ENCODE peak calls at places on chromosomes 13 and 19, in six cellular contexts. W is ascending aorta; F is effector memory CD4-positive, alpha-beta T cell; N is brain microvascular endothelial cell; P is CD4-positive, alpha-beta T cell; D is IMR-90. X is an unnamed sample.

GRCh38 chr13:110713981-110714797 is 689 bp downstream of the ING1 start:
- DNase-seq in W (peak; percentile 79), F (peak; percentile 72), N (peak; percentile 40), P (peak; percentile 75), D (peak; percentile 32), X (no peak)

GRCh38 chr19:43229315-43229714 is 23.9 kb upstream of the PSG4 start:
- DNase-seq in W (no peak), F (no peak), N (peak; percentile 25), P (no peak), D (peak; percentile 10), X (no peak)

GRCh38 chr19:5129691-5130090 is 160.8 kb downstream of the KDM4B start:
- DNase-seq in W (no peak), F (no peak), N (no peak), P (no peak), D (no peak), X (no peak)

GRCh38 chr13:89541091-89542030 is 1806.1 kb upstream of the MIR17HG start:
- DNase-seq in W (no peak), F (no peak), N (no peak), P (no peak), D (no peak), X (no peak)

GRCh38 chr19:31350033-31350692 is 927 bp upstream of the TSHZ3 start:
- DNase-seq in W (peak; percentile 70), F (no peak), N (no peak), P (no peak), D (no peak), X (no peak)

GRCh38 chr13:72760189-72760588 is 21.5 kb downstream of the DIS3 start:
- DNase-seq in W (no peak), F (no peak), N (no peak), P (no peak), D (no peak), X (no peak)

GRCh38 chr13:27967203-27967735 is 1.8 kb downstream of the CDX2 start:
- DNase-seq in W (no peak), F (no peak), N (no peak), P (no peak), D (no peak), X (no peak)

GRCh38 chr13:101757446-101758039 is 305.1 kb downstream of the ITGBL1 start:
- DNase-seq in W (no peak), F (no peak), N (no peak), P (no peak), D (peak; percentile 50), X (no peak)

GRCh38 chr19:29528350-29528945 is 2.7 kb downstream of the VSTM2B start:
- DNase-seq in W (no peak), F (no peak), N (peak; percentile 47), P (peak; percentile 20), D (peak; percentile 58), X (peak; percentile 3)

GRCh38 chr13:112112534-112113276 is 45.8 kb downstream of the SOX1 start:
- DNase-seq in W (no peak), F (no peak), N (no peak), P (no peak), D (no peak), X (no peak)

GRCh38 chr19:37932985-37933953 is 26.3 kb downstream of the SIPA1L3 start:
- DNase-seq in W (no peak), F (no peak), N (no peak), P (no peak), D (peak; percentile 61), X (no peak)

GRCh38 chr13:26707122-26708006 is 53.2 kb downstream of the GPR12 start:
- DNase-seq in W (no peak), F (no peak), N (peak; percentile 54), P (no peak), D (peak; percentile 58), X (no peak)

GRCh38 chr13:43730642-43731041 is 56.1 kb downstream of the ENOX1 start:
- DNase-seq in W (no peak), F (no peak), N (peak; percentile 36), P (no peak), D (peak; percentile 80), X (no peak)

GRCh38 chr19:6458695-6459355 is 767 bp downstream of the SLC25A23 start:
- DNase-seq in W (no peak), F (no peak), N (no peak), P (no peak), D (no peak), X (no peak)

GRCh38 chr13:46992383-46992952 is 95.6 kb upstream of the HTR2A start:
- DNase-seq in W (no peak), F (no peak), N (peak; percentile 14), P (no peak), D (no peak), X (no peak)

GRCh38 chr19:56193981-56194380 is 3.6 kb downstream of the ZSCAN5B start:
- DNase-seq in W (no peak), F (no peak), N (no peak), P (no peak), D (no peak), X (no peak)

GRCh38 chr13:112881656-112882554 is 87.1 kb upstream of the MCF2L start:
- DNase-seq in W (no peak), F (no peak), N (no peak), P (no peak), D (no peak), X (no peak)

GRCh38 chr19:8148088-8148409 is 1.3 kb downstream of the FBN3 start:
- DNase-seq in W (no peak), F (no peak), N (no peak), P (no peak), D (no peak), X (no peak)
- H3K27ac ChIP-seq in W (no peak overlapping the region), F (no peak overlapping the region), N (no peak overlapping the region), P (no peak overlapping the region), D (no peak overlapping the region), X (no peak overlapping the region)

GRCh38 chr19:18660051-18660910 is 23.2 kb upstream of the CRTC1 start:
- DNase-seq in W (peak; percentile 96), F (no peak), N (peak; percentile 78), P (no peak), D (peak; percentile 69), X (no peak)

GRCh38 chr19:18659281-18660050 is 22.6 kb downstream of the KLHL26 start:
- DNase-seq in W (peak; percentile 83), F (no peak), N (no peak), P (no peak), D (no peak), X (no peak)

GRCh38 chr19:18661346-18661745 is 22.1 kb upstream of the CRTC1 start:
- DNase-seq in W (no peak), F (no peak), N (no peak), P (no peak), D (no peak), X (no peak)

GRCh38 chr19:18662972-18663732 is 20.3 kb upstream of the CRTC1 start:
- DNase-seq in W (no peak), F (no peak), N (no peak), P (no peak), D (no peak), X (no peak)

DNA sequence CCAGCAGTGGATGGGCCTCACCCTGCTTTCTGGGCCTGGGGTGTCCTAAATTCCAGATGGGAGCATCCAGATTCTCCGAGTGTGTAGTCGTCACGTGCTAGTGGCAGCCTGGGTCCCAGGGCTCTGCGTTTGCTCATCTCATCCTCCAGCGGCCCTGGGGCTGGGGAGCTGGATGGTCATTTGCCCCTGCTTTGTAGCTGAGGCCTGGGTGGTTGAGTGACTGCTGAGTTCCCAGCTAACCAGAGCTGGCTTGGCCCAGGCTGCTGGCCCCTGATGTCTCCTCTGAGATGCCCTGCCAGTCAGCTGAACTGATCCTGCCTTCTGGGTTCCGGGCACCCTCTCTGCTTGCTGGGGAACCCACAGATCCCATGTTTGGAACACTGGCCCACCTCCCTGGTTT is 22.5 kb upstream of the CRTC1 start:
- DNase-seq in W (no peak), F (no peak), N (no peak), P (no peak), D (no peak), X (no peak)
- H3K27ac ChIP-seq in W (peak overlapping the region; percentile 95), F (no peak overlapping the region), N (peak overlapping the region; percentile 65), P (no peak overlapping the region), D (peak overlapping the region; percentile 56), X (no peak overlapping the region)

GRCh38 chr19:33302175-33302973 is at the start of gene CEBPA:
- DNase-seq in W (peak; percentile 83), F (peak; percentile 21), N (peak; percentile 35), P (peak; percentile 33), D (peak; percentile 72), X (no peak)

GRCh38 chr19:33300016-33300981 is 2.0 kb downstream of the CEBPA start:
- DNase-seq in W (peak; percentile 65), F (no peak), N (no peak), P (no peak), D (no peak), X (no peak)

GRCh38 chr19:33302974-33303790 is 848 bp upstream of the CEBPA start:
- DNase-seq in W (peak; percentile 73), F (no peak), N (peak; percentile 15), P (no peak), D (peak; percentile 41), X (no peak)

GRCh38 chr19:33301900-33302174 is 497 bp downstream of the CEBPA start:
- DNase-seq in W (no peak), F (no peak), N (no peak), P (no peak), D (no peak), X (no peak)

GRCh38 chr19:33301011-33301899 is 1.1 kb downstream of the CEBPA start:
- DNase-seq in W (peak; percentile 67), F (no peak), N (no peak), P (no peak), D (no peak), X (no peak)
- H3K27ac ChIP-seq in W (no peak overlapping the region), F (no peak overlapping the region), N (no peak overlapping the region), P (no peak overlapping the region), D (no peak overlapping the region), X (no peak overlapping the region)

DNA sequence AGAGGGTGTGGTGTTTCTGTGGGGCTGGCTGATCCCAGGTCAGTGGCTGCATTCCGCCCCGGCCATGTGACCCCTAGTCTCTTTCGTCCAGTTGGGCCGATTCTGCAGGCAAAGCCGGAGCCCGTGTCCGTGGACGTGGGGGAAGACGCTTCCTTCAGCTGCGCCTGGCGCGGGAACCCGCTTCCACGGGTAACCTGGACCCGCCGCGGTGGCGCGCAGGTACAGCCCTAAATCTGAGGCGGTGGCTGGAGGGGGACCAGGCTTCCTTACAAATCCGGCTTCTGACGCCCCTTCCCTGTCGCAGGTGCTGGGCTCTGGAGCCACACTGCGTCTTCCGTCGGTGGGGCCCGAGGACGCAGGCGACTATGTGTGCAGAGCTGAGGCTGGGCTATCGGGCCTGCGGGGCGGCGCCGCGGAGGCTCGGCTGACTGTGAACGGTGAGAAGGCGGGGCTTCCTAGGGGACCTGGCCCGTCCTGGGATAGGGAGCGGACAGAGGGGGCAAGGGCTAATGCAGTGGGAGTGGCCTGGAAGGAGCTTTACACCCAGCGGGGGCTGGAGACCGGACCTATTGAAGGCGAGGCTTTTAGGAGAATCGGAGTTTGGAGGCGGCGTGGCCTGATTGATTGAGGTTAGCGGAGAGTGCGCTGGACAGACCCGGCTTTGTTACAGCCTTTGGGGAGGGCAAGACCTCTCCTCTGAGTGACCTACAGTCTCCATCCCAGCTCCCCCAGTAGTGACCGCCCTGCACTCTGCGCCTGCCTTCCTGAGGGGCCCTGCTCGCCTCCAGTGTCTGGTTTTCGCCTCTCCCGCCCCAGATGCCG is 4.3 kb downstream of the KIRREL2 start:
- DNase-seq in W (no peak), F (no peak), N (no peak), P (no peak), D (no peak), X (no peak)
- H3K27ac ChIP-seq in W (no peak overlapping the region), F (no peak overlapping the region), N (no peak overlapping the region), P (no peak overlapping the region), D (no peak overlapping the region), X (no peak overlapping the region)